ENCODE peak calls at places on chromosomes 13 and 19, in seven cellular contexts. Y is cardiac muscle cell, T is IMR-90, B is SK-N-SH, G is adrenal gland, W is A549, J is psoas muscle. P is an unnamed sample.

GRCh38 chr13:81395368-81395767 is 1054.4 kb upstream of the SPRY2 start:
- DNase-seq in T (no peak), Y (peak; percentile 5), G (no peak), J (no peak), W (no peak), B (peak; percentile 67), P (no peak)

GRCh38 chr19:35315883-35316282 is 13.1 kb upstream of the CD22 start:
- DNase-seq in B (no peak), G (no peak), T (no peak), W (no peak), J (no peak), Y (no peak), P (no peak)

GRCh38 chr19:22622901-22623840 is 11.0 kb upstream of the ZNF492 start:
- DNase-seq in B (peak; percentile 83), W (no peak), Y (no peak), G (no peak), J (peak; percentile 19), T (no peak), P (peak; percentile 49)

GRCh38 chr13:108859202-108860012 is 230.0 kb downstream of the MYO16 start:
- DNase-seq in T (peak; percentile 92), J (no peak), G (no peak), W (no peak), Y (peak; percentile 50), B (no peak), P (no peak)

GRCh38 chr13:43377149-43377548 is 353.8 kb downstream of the DNAJC15 start:
- DNase-seq in T (peak; percentile 10), G (no peak), Y (peak; percentile 48), W (no peak), B (no peak), J (peak; percentile 30), P (no peak)

GRCh38 chr13:48586591-48587103 is 53.8 kb upstream of the RCBTB2 start:
- DNase-seq in G (peak; percentile 68), B (no peak), T (peak; percentile 11), Y (peak; percentile 84), W (no peak), J (peak; percentile 27), P (no peak)

GRCh38 chr13:109785141-109785891 is 1.1 kb downstream of the IRS2 start:
- DNase-seq in B (peak; percentile 47), Y (peak; percentile 68), T (peak; percentile 57), J (peak; percentile 45), G (peak; percentile 79), W (no peak), P (peak; percentile 85)

GRCh38 chr13:41465215-41465907 is 8.0 kb downstream of the RGCC start:
- DNase-seq in W (no peak), J (peak; percentile 58), G (peak; percentile 67), T (peak; percentile 94), B (no peak), Y (peak; percentile 70), P (peak; percentile 77)

GRCh38 chr19:49896863-49897621 is at the start of gene IL4I1:
- DNase-seq in T (peak; percentile 42), B (no peak), G (no peak), W (no peak), Y (peak; percentile 41), J (no peak), P (peak; percentile 73)

GRCh38 chr13:73702419-73703071 is 431.7 kb downstream of the KLF12 start:
- DNase-seq in T (no peak), J (no peak), Y (no peak), G (no peak), W (no peak), B (no peak), P (no peak)

GRCh38 chr13:77637583-77637982 is 59.9 kb upstream of the SLAIN1 start:
- DNase-seq in T (no peak), Y (no peak), J (no peak), G (no peak), B (no peak), W (no peak), P (no peak)

GRCh38 chr19:34678085-34678412 is 571 bp downstream of the ZNF302 start:
- DNase-seq in J (no peak), T (no peak), G (no peak), W (no peak), B (no peak), Y (no peak), P (no peak)

GRCh38 chr19:18470153-18470552 is 32.2 kb upstream of the ISYNA1 start:
- DNase-seq in G (no peak), Y (no peak), B (peak; percentile 75), J (no peak), W (no peak), T (no peak), P (no peak)

GRCh38 chr19:8355631-8356402 is 8.1 kb upstream of the ANGPTL4 start:
- DNase-seq in Y (peak; percentile 97), T (peak; percentile 98), J (peak; percentile 53), G (peak; percentile 85), B (no peak), W (no peak), P (peak; percentile 72)

GRCh38 chr13:35470671-35471465 is 5.6 kb downstream of the MAB21L1 start:
- DNase-seq in B (peak; percentile 80), Y (peak; percentile 48), T (peak; percentile 2), W (no peak), J (peak; percentile 54), G (peak; percentile 60), P (no peak)

GRCh38 chr13:51843529-51843928 is 1.4 kb downstream of the TMEM272 start:
- DNase-seq in J (no peak), T (no peak), B (no peak), G (no peak), Y (no peak), W (no peak), P (no peak)

GRCh38 chr13:40149611-40150283 is 494.3 kb downstream of the COG6 start:
- DNase-seq in T (peak; percentile 53), J (no peak), W (peak; percentile 7), G (peak; percentile 77), B (no peak), Y (peak; percentile 88), P (no peak)

GRCh38 chr13:95005300-95005699 is 293.0 kb upstream of the SOX21 start:
- DNase-seq in T (no peak), W (no peak), B (no peak), G (no peak), J (no peak), Y (no peak), P (no peak)

GRCh38 chr13:67438465-67438864 is 208.3 kb upstream of the PCDH9 start:
- DNase-seq in J (no peak), B (peak; percentile 7), G (no peak), T (no peak), Y (no peak), W (no peak), P (no peak)

GRCh38 chr19:35291259-35291658 is 702 bp upstream of the MAG start:
- DNase-seq in W (no peak), G (no peak), Y (no peak), J (no peak), B (no peak), T (no peak), P (no peak)

GRCh38 chr19:16033136-16033530 is 43.2 kb upstream of the TPM4 start:
- DNase-seq in G (no peak), Y (no peak), B (no peak), T (no peak), J (no peak), W (no peak), P (no peak)

DNA sequence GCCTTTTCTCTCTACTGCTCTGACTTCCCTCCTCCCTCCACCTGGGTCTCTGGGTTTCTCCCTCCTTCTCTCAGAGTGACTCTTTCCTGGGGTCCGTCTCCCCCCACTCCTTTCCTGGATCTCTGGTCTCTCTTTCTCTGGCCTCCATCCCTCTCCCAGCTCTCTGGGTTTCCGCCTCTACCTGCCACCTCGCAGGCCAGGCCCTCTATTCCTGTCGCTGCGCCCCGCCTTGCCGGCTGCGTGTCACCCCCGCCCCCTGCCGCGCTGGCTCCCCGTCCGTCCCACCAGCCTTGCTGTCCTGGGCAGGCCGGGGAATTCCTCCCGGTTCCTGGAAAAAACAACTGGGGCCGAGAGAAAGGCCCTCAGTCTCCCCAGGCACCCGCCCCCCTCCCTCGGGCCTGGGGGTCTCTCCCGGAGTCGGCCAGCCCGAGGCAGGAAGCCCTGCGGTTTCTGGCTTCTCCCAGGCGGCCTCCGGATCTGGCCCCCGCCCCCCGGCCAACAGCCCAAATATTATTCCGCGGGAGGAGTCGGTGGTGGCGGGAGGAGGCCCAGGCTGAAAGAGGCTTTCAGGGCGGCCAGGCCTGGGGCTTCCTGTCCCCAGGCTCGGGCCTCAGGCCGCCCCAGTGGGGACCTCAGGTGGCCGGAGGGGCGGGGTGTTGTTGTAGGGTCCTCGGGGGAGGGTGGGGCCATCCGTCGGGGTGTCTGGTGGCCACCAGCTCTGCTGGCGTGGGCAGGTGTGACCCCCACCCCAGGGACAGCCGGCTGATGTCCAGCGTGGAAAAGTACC is 9.3 kb downstream of the IRF2BP1 start:
- DNase-seq in J (peak; percentile 46), G (no peak), B (peak; percentile 35), T (peak; percentile 16), W (no peak), Y (peak; percentile 75), P (peak; percentile 85)
- H3K4me1 ChIP-seq in J (no peaks in the 10 kb centered on the region), G (no peaks in the 10 kb centered on the region), B (no peaks in the 10 kb centered on the region), T (peaks cover 4% of the 10 kb centered on the region), W (peaks cover 8% of the 10 kb centered on the region), Y (peaks cover 9% of the 10 kb centered on the region), P (peaks cover 8% of the 10 kb centered on the region)

GRCh38 chr19:4980838-4981680 is 12.1 kb downstream of the KDM4B start:
- DNase-seq in B (peak; percentile 75), Y (no peak), J (no peak), T (no peak), G (no peak), W (no peak), P (no peak)
- TF ChIP-seq CTCF in B (no peak), Y (no peak), J (no peak), T (no peak), G (no peak), W (no peak), P (no peak)

GRCh38 chr13:75468098-75468497 is 13.9 kb downstream of the TBC1D4 start:
- DNase-seq in B (no peak), W (no peak), T (peak; percentile 53), J (no peak), Y (peak; percentile 35), G (no peak), P (no peak)

GRCh38 chr13:75467009-75467728 is 14.8 kb downstream of the TBC1D4 start:
- DNase-seq in B (no peak), W (no peak), J (no peak), T (no peak), Y (no peak), G (no peak), P (no peak)

GRCh38 chr13:75469087-75469486 is 12.9 kb downstream of the TBC1D4 start:
- DNase-seq in G (no peak), B (no peak), T (no peak), Y (no peak), J (no peak), W (no peak), P (no peak)

GRCh38 chr13:75468602-75469001 is 13.4 kb downstream of the TBC1D4 start:
- DNase-seq in J (no peak), T (no peak), W (no peak), Y (no peak), G (no peak), B (no peak), P (no peak)

DNA sequence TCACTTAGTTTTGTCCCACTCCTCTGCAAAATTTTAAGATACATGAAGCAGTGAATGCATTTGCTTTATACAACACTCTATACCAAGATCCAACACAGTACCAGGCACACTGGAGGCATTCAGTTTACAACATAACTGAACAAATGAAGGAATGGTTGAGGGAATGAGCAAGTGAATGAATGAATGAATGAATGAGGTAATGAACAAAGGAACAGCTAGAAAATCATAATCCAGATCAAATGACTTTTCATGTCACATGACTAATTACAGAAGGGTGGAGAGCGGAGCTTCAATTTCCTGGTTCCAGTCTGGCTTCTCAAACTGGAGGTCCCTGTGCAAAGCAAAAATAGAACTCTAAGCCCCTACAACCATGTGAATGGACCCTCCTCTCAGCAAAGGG is 16.7 kb downstream of the TBC1D4 start:
- DNase-seq in T (no peak), J (no peak), Y (no peak), W (no peak), B (no peak), G (no peak), P (no peak)
- H3K4me1 ChIP-seq in T (no peaks in the 10 kb centered on the region), J (peaks cover 72% of the 10 kb centered on the region), Y (peaks cover 13% of the 10 kb centered on the region), W (peaks cover 17% of the 10 kb centered on the region), B (peaks cover 3% of the 10 kb centered on the region), G (peaks cover 52% of the 10 kb centered on the region), P (peaks cover 4% of the 10 kb centered on the region)

GRCh38 chr13:44978328-44978727 is 10.9 kb downstream of the NUFIP1 start:
- DNase-seq in W (peak; percentile 8), T (no peak), Y (no peak), J (no peak), B (no peak), G (no peak), P (no peak)
- TF ChIP-seq CTCF in W (no peak), T (no peak), Y (peak; percentile 16), J (no peak), B (peak; percentile 35), G (no peak), P (no peak)

P was measured in upper lobe of right lung.